ENCODE peak calls at places on chromosome 4, in seven cellular contexts. One of them, this sample, is unnamed. For H3K4me1, the result is how much of the 10 kb centered on the place peaks cover.

GRCh38 chr4:161601011-161601410 is 562.8 kb downstream of the FSTL5 start:
- DNase-seq in GM23338: no peak
- DNase-seq in fibroblast of lung: no peak
- DNase-seq in OCI-LY7: no peak
- DNase-seq in cardiac muscle cell: no peak
- DNase-seq in kidney: no peak
- DNase-seq in IMR-90: no peak
- DNase-seq in this sample: no peak

GRCh38 chr4:31918891-31919290 is 1198.7 kb downstream of the PCDH7 start:
- DNase-seq in IMR-90: no peak
- DNase-seq in kidney: no peak
- DNase-seq in cardiac muscle cell: peak
- DNase-seq in GM23338: no peak
- DNase-seq in OCI-LY7: no peak
- DNase-seq in fibroblast of lung: no peak
- DNase-seq in this sample: no peak

GRCh38 chr4:87114245-87115062 is 106.0 kb downstream of the KLHL8 start:
- DNase-seq in kidney: no peak
- DNase-seq in IMR-90: no peak
- DNase-seq in OCI-LY7: no peak
- DNase-seq in cardiac muscle cell: no peak
- DNase-seq in GM23338: peak
- DNase-seq in fibroblast of lung: no peak
- DNase-seq in this sample: no peak

GRCh38 chr4:22643952-22644351 is 48.8 kb upstream of the GBA3 start:
- DNase-seq in fibroblast of lung: no peak
- DNase-seq in IMR-90: no peak
- DNase-seq in cardiac muscle cell: no peak
- DNase-seq in OCI-LY7: no peak
- DNase-seq in kidney: no peak
- DNase-seq in GM23338: no peak
- DNase-seq in this sample: no peak

GRCh38 chr4:148881860-148882643 is 439.8 kb upstream of the NR3C2 start:
- DNase-seq in GM23338: peak
- DNase-seq in OCI-LY7: no peak
- DNase-seq in cardiac muscle cell: no peak
- DNase-seq in kidney: no peak
- DNase-seq in fibroblast of lung: no peak
- DNase-seq in IMR-90: no peak
- DNase-seq in this sample: no peak

GRCh38 chr4:5510506-5510905 is 197.9 kb downstream of the EVC2 start:
- DNase-seq in IMR-90: no peak
- DNase-seq in fibroblast of lung: peak
- DNase-seq in cardiac muscle cell: no peak
- DNase-seq in GM23338: no peak
- DNase-seq in OCI-LY7: no peak
- DNase-seq in kidney: no peak
- DNase-seq in this sample: no peak

GRCh38 chr4:123418486-123418931 is 21.9 kb downstream of the SPRY1 start:
- DNase-seq in OCI-LY7: peak
- DNase-seq in GM23338: peak
- DNase-seq in fibroblast of lung: peak
- DNase-seq in kidney: no peak
- DNase-seq in cardiac muscle cell: peak
- DNase-seq in IMR-90: peak
- DNase-seq in this sample: no peak

GRCh38 chr4:109683621-109684253 is 19.5 kb downstream of the CASP6 start:
- DNase-seq in cardiac muscle cell: no peak
- DNase-seq in fibroblast of lung: no peak
- DNase-seq in kidney: no peak
- DNase-seq in IMR-90: no peak
- DNase-seq in GM23338: no peak
- DNase-seq in OCI-LY7: no peak
- DNase-seq in this sample: no peak

GRCh38 chr4:78165758-78166157 is 108.6 kb downstream of the FRAS1 start:
- DNase-seq in kidney: no peak
- DNase-seq in IMR-90: no peak
- DNase-seq in cardiac muscle cell: no peak
- DNase-seq in fibroblast of lung: no peak
- DNase-seq in GM23338: no peak
- DNase-seq in OCI-LY7: no peak
- DNase-seq in this sample: no peak

GRCh38 chr4:139227729-139228404 is 50.8 kb upstream of the ELF2 start:
- DNase-seq in kidney: no peak
- DNase-seq in OCI-LY7: peak
- DNase-seq in GM23338: peak
- DNase-seq in fibroblast of lung: no peak
- DNase-seq in IMR-90: no peak
- DNase-seq in cardiac muscle cell: no peak
- DNase-seq in this sample: no peak

GRCh38 chr4:83771113-83771705 is 235.3 kb downstream of the GPAT3 start:
- DNase-seq in IMR-90: peak
- DNase-seq in OCI-LY7: peak
- DNase-seq in fibroblast of lung: peak
- DNase-seq in kidney: no peak
- DNase-seq in GM23338: peak
- DNase-seq in cardiac muscle cell: peak
- DNase-seq in this sample: no peak

GRCh38 chr4:25838526-25838925 is 24.3 kb downstream of the SEL1L3 start:
- DNase-seq in fibroblast of lung: no peak
- DNase-seq in IMR-90: no peak
- DNase-seq in cardiac muscle cell: no peak
- DNase-seq in kidney: no peak
- DNase-seq in OCI-LY7: no peak
- DNase-seq in GM23338: peak
- DNase-seq in this sample: no peak

GRCh38 chr4:154566639-154567204 is 3.9 kb downstream of the FGB start:
- DNase-seq in fibroblast of lung: peak
- DNase-seq in kidney: no peak
- DNase-seq in GM23338: no peak
- DNase-seq in IMR-90: peak
- DNase-seq in cardiac muscle cell: no peak
- DNase-seq in OCI-LY7: no peak
- DNase-seq in this sample: no peak

GRCh38 chr4:4216668-4217067 is 10.1 kb downstream of the OTOP1 start:
- DNase-seq in OCI-LY7: no peak
- DNase-seq in cardiac muscle cell: peak
- DNase-seq in IMR-90: peak
- DNase-seq in fibroblast of lung: peak
- DNase-seq in kidney: no peak
- DNase-seq in GM23338: peak
- DNase-seq in this sample: no peak

GRCh38 chr4:181659202-181659601 is 584.0 kb upstream of the TENM3 start:
- DNase-seq in GM23338: no peak
- DNase-seq in kidney: no peak
- DNase-seq in fibroblast of lung: peak
- DNase-seq in IMR-90: no peak
- DNase-seq in cardiac muscle cell: peak
- DNase-seq in OCI-LY7: no peak
- DNase-seq in this sample: no peak

GRCh38 chr4:71184195-71184781 is 154.5 kb upstream of the SLC4A4 start:
- DNase-seq in cardiac muscle cell: peak
- DNase-seq in IMR-90: peak
- DNase-seq in OCI-LY7: peak
- DNase-seq in kidney: no peak
- DNase-seq in GM23338: peak
- DNase-seq in fibroblast of lung: peak
- DNase-seq in this sample: no peak

GRCh38 chr4:148955926-148956325 is 513.7 kb upstream of the NR3C2 start:
- DNase-seq in GM23338: no peak
- DNase-seq in OCI-LY7: no peak
- DNase-seq in IMR-90: peak
- DNase-seq in kidney: no peak
- DNase-seq in cardiac muscle cell: no peak
- DNase-seq in fibroblast of lung: peak
- DNase-seq in this sample: no peak

GRCh38 chr4:172042714-172043114 is 229.5 kb downstream of the GALNTL6 start:
- DNase-seq in IMR-90: no peak
- DNase-seq in OCI-LY7: no peak
- DNase-seq in kidney: no peak
- DNase-seq in fibroblast of lung: peak
- DNase-seq in GM23338: no peak
- DNase-seq in cardiac muscle cell: no peak
- DNase-seq in this sample: no peak

GRCh38 chr4:102343964-102344519 is 1.2 kb downstream of the SLC39A8 start:
- DNase-seq in fibroblast of lung: peak
- DNase-seq in GM23338: no peak
- DNase-seq in IMR-90: peak
- DNase-seq in kidney: no peak
- DNase-seq in OCI-LY7: peak
- DNase-seq in cardiac muscle cell: no peak
- DNase-seq in this sample: peak

GRCh38 chr4:128573781-128574508 is 235.6 kb upstream of the JADE1 start:
- DNase-seq in cardiac muscle cell: peak
- DNase-seq in kidney: no peak
- DNase-seq in IMR-90: peak
- DNase-seq in GM23338: peak
- DNase-seq in fibroblast of lung: peak
- DNase-seq in OCI-LY7: no peak
- DNase-seq in this sample: no peak

GRCh38 chr4:55397521-55398321 is 2.0 kb downstream of the TMEM165 start:
- DNase-seq in OCI-LY7: peak
- DNase-seq in GM23338: no peak
- DNase-seq in kidney: no peak
- DNase-seq in fibroblast of lung: peak
- DNase-seq in IMR-90: peak
- DNase-seq in cardiac muscle cell: peak
- DNase-seq in this sample: no peak

GRCh38 chr4:70778888-70779422 is 57.2 kb downstream of the RUFY3 start:
- DNase-seq in kidney: no peak
- DNase-seq in fibroblast of lung: peak
- DNase-seq in IMR-90: peak
- DNase-seq in GM23338: no peak
- DNase-seq in cardiac muscle cell: peak
- DNase-seq in OCI-LY7: no peak
- DNase-seq in this sample: no peak

GRCh38 chr4:168162604-168163003 is 70.3 kb downstream of the ANXA10 start:
- DNase-seq in IMR-90: peak
- DNase-seq in fibroblast of lung: peak
- DNase-seq in cardiac muscle cell: peak
- DNase-seq in kidney: no peak
- DNase-seq in OCI-LY7: no peak
- DNase-seq in GM23338: no peak
- DNase-seq in this sample: no peak

GRCh38 chr4:97073194-97073593 is 1070.1 kb downstream of the STPG2 start:
- DNase-seq in OCI-LY7: no peak
- DNase-seq in kidney: no peak
- DNase-seq in IMR-90: no peak
- DNase-seq in GM23338: no peak
- DNase-seq in cardiac muscle cell: no peak
- DNase-seq in fibroblast of lung: peak
- DNase-seq in this sample: no peak

GRCh38 chr4:681736-682451 is 7.1 kb downstream of the SLC49A3 start:
- DNase-seq in IMR-90: no peak
- DNase-seq in fibroblast of lung: no peak
- DNase-seq in cardiac muscle cell: no peak
- DNase-seq in OCI-LY7: no peak
- DNase-seq in kidney: peak
- DNase-seq in GM23338: peak
- DNase-seq in this sample: peak

DNA sequence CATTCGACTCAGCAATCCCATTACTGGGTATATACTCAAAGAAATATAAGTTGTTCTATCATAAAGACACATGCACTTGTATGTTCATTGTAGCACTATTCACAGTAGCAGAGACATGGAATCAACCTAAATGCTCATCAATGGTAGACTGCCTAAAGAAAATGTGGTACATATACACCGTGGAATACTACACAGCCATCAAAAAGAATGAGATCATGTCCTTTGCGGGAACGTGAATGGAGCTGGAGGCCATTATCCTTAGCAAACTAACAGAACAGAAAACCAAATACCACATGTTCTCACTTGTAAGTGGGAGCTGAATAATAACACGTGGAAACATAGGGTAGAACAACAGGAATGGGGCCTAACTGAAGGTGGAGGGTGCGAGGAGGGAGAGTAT is 44.9 kb downstream of the TMEM131L start:
- DNase-seq in OCI-LY7: no peak
- DNase-seq in fibroblast of lung: no peak
- DNase-seq in IMR-90: no peak
- DNase-seq in GM23338: no peak
- DNase-seq in kidney: no peak
- DNase-seq in cardiac muscle cell: no peak
- DNase-seq in this sample: no peak
- H3K4me1 ChIP-seq in OCI-LY7: under half
- H3K4me1 ChIP-seq in fibroblast of lung: under half
- H3K4me1 ChIP-seq in IMR-90: under half
- H3K4me1 ChIP-seq in GM23338: under half
- H3K4me1 ChIP-seq in kidney: under half
- H3K4me1 ChIP-seq in cardiac muscle cell: under half
- H3K4me1 ChIP-seq in this sample: under half

GRCh38 chr4:3047464-3048286 is 26.7 kb downstream of the HTT-AS start:
- DNase-seq in IMR-90: peak
- DNase-seq in kidney: peak
- DNase-seq in fibroblast of lung: peak
- DNase-seq in OCI-LY7: peak
- DNase-seq in GM23338: peak
- DNase-seq in cardiac muscle cell: peak
- DNase-seq in this sample: peak
- H3K4me3 ChIP-seq in IMR-90: no peak
- H3K4me3 ChIP-seq in kidney: peak
- H3K4me3 ChIP-seq in fibroblast of lung: no peak
- H3K4me3 ChIP-seq in OCI-LY7: peak
- H3K4me3 ChIP-seq in GM23338: no peak
- H3K4me3 ChIP-seq in cardiac muscle cell: no peak
- H3K4me3 ChIP-seq in this sample: peak

GRCh38 chr4:34972189-34972588 is 1272.1 kb downstream of the ARAP2 start:
- DNase-seq in OCI-LY7: no peak
- DNase-seq in IMR-90: no peak
- DNase-seq in GM23338: no peak
- DNase-seq in fibroblast of lung: no peak
- DNase-seq in cardiac muscle cell: no peak
- DNase-seq in kidney: no peak
- DNase-seq in this sample: no peak

GRCh38 chr4:34974313-34974680 is 1270.0 kb downstream of the ARAP2 start:
- DNase-seq in fibroblast of lung: no peak
- DNase-seq in IMR-90: no peak
- DNase-seq in cardiac muscle cell: no peak
- DNase-seq in GM23338: no peak
- DNase-seq in OCI-LY7: no peak
- DNase-seq in kidney: no peak
- DNase-seq in this sample: no peak

GRCh38 chr4:34973632-34974312 is 1270.5 kb downstream of the ARAP2 start:
- DNase-seq in cardiac muscle cell: no peak
- DNase-seq in OCI-LY7: no peak
- DNase-seq in IMR-90: no peak
- DNase-seq in kidney: no peak
- DNase-seq in fibroblast of lung: no peak
- DNase-seq in GM23338: no peak
- DNase-seq in this sample: no peak
- H3K27ac ChIP-seq in cardiac muscle cell: no peak
- H3K27ac ChIP-seq in OCI-LY7: no peak
- H3K27ac ChIP-seq in IMR-90: no peak
- H3K27ac ChIP-seq in kidney: no peak
- H3K27ac ChIP-seq in fibroblast of lung: no peak
- H3K27ac ChIP-seq in GM23338: no peak
- H3K27ac ChIP-seq in this sample: no peak

DNA sequence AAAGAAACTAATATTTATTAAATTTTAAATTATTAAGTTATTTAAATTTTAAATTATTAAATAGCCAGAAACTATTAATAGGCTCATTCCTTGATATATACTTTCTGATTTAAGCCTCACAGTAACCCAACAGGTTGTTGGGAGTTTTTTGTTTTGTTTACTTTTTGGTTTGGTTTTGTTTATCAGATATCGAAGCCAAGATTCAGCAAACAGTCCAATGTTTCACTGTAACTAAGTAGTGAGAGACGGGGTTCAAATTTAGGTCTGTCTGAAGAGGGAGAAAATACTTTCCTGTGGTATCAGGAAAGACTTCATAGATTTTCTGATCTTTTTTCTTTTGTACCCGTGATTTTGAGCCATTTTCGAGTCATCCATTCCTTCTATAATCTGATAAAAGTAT is 54.2 kb downstream of the CCDC158 start:
- DNase-seq in OCI-LY7: no peak
- DNase-seq in kidney: no peak
- DNase-seq in IMR-90: no peak
- DNase-seq in cardiac muscle cell: no peak
- DNase-seq in fibroblast of lung: no peak
- DNase-seq in GM23338: no peak
- DNase-seq in this sample: no peak
- H3K4me1 ChIP-seq in OCI-LY7: under half
- H3K4me1 ChIP-seq in kidney: under half
- H3K4me1 ChIP-seq in IMR-90: under half
- H3K4me1 ChIP-seq in cardiac muscle cell: under half
- H3K4me1 ChIP-seq in fibroblast of lung: under half
- H3K4me1 ChIP-seq in GM23338: under half
- H3K4me1 ChIP-seq in this sample: under half